ENCODE peak calls at places on chromosomes 5 and 9, in seven cellular contexts. H is cardiac fibroblast; B is heart left ventricle; P is neural progenitor cell; M is testis; X is fibroblast of lung; G is CD8-positive, alpha-beta T cell. Q is an unnamed sample.

GRCh38 chr9:118686940-118687339 is 682.3 kb downstream of the BRINP1 start:
- DNase-seq in H (no peak), X (no peak), G (no peak), B (no peak), M (no peak), P (no peak), Q (no peak)

GRCh38 chr5:157354825-157355224 is 88.9 kb downstream of the CYFIP2 start:
- DNase-seq in X (no peak), H (no peak), M (no peak), B (no peak), P (peak), G (no peak), Q (no peak)

GRCh38 chr5:57332350-57332749 is 150.3 kb downstream of the ACTBL2 start:
- DNase-seq in H (no peak), X (peak), B (no peak), P (no peak), G (no peak), M (no peak), Q (no peak)

GRCh38 chr5:78659714-78660113 is 11.1 kb upstream of the LHFPL2 start:
- DNase-seq in H (no peak), G (no peak), B (no peak), P (no peak), M (no peak), X (peak), Q (no peak)

GRCh38 chr5:103397996-103398581 is 139.5 kb downstream of the MACIR start:
- DNase-seq in G (no peak), P (no peak), B (no peak), H (no peak), M (no peak), X (no peak), Q (no peak)

GRCh38 chr5:56269216-56269927 is 36.2 kb upstream of the ANKRD55 start:
- DNase-seq in P (peak), M (peak), B (no peak), G (no peak), X (peak), H (peak), Q (no peak)

GRCh38 chr5:32163053-32163452 is 11.1 kb downstream of the GOLPH3 start:
- DNase-seq in P (no peak), M (no peak), X (no peak), B (no peak), H (no peak), G (no peak), Q (no peak)

GRCh38 chr5:171667341-171668096 is 118.1 kb upstream of the SMIM23 start:
- DNase-seq in H (peak), B (peak), M (peak), G (no peak), X (peak), P (peak), Q (no peak)

GRCh38 chr9:3478549-3478953 is 47.2 kb downstream of the RFX3 start:
- DNase-seq in H (peak), P (no peak), X (no peak), M (no peak), B (no peak), G (no peak), Q (no peak)

GRCh38 chr5:166370928-166371690 is 1920.3 kb upstream of the WWC1 start:
- DNase-seq in G (no peak), M (no peak), B (no peak), X (peak), H (peak), P (no peak), Q (no peak)

DNA sequence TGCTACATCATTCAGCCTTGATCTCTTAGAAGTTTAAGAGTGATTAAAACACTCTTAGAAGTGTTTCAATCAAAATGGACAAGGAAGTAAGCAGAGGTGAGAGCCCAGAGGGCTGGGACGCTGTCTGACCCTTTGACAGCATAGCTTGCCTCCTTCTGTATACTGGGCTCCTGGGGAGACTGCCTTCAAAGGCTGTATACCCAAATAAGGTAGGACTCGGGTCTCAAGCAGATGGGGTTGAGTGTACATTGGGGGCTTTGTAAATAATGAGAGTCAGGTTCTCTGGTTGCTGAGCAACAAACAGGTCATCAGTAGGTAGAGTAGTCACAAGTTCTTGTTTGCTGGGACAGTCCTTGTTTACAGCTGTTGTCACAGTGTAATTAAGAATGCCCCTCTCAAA is 97.1 kb downstream of the PJA2 start:
- DNase-seq in H (no peak), M (no peak), G (no peak), B (no peak), X (no peak), P (no peak), Q (no peak)
- H3K4me3 ChIP-seq in H (no peak), M (no peak), G (no peak), B (no peak), X (no peak), P (no peak), Q (no peak)

GRCh38 chr9:2242778-2243395 is 227.7 kb downstream of the SMARCA2 start:
- DNase-seq in B (no peak), X (no peak), P (peak), M (no peak), G (no peak), H (peak), Q (no peak)
- H3K4me3 ChIP-seq in B (peak), X (peak), P (peak), M (peak), G (no peak), H (peak), Q (peak)

DNA sequence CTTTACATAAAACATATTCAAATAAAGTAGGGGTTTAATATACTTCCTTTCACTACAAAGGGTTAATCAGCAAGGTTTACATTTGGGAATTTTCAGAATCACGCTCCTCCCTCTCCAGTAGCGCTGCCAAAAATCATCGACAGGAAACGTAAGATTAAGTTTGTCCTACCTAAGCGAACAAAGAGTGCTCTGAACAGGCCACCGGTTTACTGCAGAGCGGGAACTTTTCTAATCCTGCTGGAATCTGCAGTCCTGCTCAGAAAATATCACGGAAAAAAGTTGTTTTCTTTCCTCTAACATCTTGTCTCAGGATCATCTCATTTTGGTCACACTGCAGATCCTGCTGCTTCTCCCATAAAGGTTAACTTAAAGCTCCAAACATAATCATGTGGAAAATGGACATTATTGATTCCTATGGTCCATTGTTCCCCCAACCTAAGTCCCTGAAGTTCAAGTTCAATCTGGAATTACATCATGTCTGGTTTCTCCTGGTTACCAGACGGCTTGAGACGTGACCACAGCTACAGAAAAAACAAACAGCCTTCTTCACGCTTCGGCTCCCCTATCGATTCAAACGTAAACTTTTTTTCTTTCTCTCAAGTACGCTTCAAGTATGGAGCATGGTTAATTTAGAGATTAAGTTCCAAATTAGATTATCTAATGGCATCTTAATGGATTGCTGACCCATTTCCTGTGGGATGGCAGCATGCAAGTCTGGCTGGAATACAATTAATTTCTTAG is 217.6 kb downstream of the NFIB start:
- DNase-seq in B (peak), G (no peak), H (peak), P (peak), X (peak), M (no peak), Q (no peak)
- H3K4me3 ChIP-seq in B (peak), G (no peak), H (no peak), P (no peak), X (peak), M (no peak), Q (peak)

DNA sequence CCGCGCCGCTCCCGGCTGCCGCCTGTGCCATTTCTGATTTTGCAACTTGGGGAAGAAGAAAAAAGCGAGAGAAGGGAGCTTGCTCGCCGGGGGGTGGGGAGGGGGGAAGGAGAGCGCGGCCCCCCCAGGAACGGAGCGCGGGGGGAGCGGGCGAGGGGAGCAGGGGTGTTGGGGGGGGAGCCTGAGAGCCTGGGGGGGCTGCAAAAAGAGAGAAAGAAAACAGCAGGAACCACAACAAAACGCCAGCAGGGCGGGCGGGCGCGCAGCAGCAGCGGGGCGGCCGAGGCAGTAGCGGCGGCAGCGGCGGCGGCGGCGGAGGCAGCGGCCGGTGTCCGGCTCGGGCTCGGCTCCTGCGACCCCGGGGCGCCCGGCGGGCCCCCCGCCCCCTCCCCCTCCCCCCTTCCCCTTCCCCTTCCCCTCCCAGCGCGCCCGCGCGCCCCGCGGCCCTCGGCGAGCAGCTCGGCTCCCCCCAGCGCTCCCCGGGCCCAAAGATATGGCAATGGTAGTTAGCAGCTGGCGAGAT is 1.6 kb downstream of the NR2F1 start:
- DNase-seq in X (no peak), G (no peak), H (no peak), M (no peak), P (peak), B (no peak), Q (no peak)
- H3K4me3 ChIP-seq in X (peak), G (no peak), H (peak), M (peak), P (peak), B (peak), Q (peak)

DNA sequence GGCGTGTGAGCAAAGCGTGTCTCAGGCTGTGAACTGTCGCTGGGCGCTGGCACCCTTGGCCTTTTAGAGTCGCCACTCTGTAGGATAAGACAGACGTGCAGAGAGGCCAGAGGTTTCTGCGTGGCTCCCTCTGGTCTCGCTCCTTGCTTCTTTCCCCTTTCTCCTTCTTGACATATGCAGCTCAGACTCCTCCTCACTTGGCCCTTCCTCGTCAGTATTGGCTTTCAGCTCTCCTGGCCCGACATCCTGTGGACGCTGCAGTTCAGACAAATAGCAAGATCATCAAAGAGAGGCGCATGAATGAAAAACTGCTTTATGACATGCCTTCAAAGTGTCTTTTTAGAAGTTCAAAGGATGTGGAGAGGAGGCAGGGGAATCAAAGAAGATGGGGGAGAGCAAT is 116.8 kb upstream of the SPRY4 start:
- DNase-seq in G (no peak), X (peak), P (no peak), H (peak), M (peak), B (peak), Q (no peak)
- H3K4me3 ChIP-seq in G (no peak), X (no peak), P (no peak), H (no peak), M (no peak), B (no peak), Q (no peak)

DNA sequence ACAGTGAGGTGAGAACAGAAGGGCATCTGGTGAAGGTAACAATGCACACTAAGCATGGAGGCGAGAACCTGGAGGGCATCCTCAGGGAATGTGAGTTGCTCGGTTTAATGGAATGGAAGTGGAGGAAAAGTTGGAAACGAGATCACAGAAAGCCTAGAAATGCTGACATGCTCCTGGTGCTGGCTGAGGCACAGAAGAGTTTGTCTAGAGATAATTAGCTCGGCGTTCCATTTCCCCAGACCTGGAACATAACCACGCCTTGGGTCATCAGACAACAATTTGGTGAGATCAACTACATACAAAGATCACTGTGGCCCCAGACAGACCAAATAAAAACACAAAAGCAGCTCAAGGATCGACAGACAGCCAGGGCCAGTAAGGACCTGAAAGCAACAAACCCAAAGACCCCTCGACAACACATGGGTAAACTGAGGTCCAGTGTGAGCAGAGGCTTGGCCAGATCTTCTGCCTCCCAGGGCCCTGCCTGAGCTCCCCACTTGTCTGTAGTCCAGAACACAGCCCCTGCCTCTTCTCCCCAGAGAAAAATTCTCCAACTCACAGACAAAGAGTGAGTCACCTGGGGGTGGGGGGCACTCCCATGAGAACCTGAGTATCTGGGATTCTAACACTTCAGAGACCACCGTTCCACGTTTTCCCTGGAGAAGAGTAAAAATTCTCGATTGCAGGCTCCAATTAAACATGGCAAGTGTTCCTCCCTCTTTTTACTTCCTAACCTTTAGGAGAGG is 52.5 kb downstream of the SHB start:
- DNase-seq in P (no peak), H (peak), B (no peak), X (no peak), M (no peak), G (no peak), Q (no peak)
- H3K4me3 ChIP-seq in P (no peak), H (no peak), B (no peak), X (no peak), M (no peak), G (no peak), Q (peak)

DNA sequence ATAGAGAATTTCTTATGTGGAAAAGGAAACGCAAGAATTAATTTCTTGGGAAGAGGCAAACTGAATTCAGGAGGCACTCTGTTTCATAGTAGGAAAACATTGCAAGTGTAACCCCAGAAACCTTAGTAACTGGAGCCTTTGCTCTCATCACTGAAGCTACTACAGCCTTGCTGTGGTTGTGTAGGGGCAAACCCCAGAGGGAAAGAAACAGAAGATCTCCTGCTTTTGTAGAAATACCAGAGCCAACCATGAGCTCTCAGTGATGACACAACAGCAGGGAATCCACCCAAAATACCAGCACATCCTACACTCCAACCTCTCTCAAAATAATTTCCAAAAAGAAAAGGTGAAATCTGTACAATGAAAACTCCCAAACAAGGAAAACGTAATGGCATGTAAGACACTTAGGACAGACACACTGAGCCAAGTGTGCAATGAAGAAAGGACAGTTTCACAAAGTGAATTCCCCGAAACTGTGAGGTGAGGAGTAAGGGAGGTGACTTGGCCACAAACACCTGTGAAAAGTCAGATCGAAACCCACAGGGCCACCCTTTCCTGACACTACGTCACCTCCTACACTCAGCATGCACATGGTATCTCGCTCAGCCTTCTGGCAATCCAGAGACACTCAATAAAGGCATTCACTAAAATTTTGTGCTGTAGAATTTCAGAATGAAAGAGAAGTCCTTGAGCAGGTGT is 8.5 kb upstream of the ACSL6 start:
- DNase-seq in P (no peak), G (peak), M (peak), H (no peak), B (no peak), X (no peak), Q (no peak)
- H3K4me3 ChIP-seq in P (no peak), G (no peak), M (no peak), H (no peak), B (no peak), X (no peak), Q (no peak)

GRCh38 chr9:40935336-40935735 is 193.1 kb downstream of the FOXD4L6 start:
- DNase-seq in B (no peak), X (no peak), P (no peak), H (no peak), G (no peak), M (no peak), Q (no peak)
- H3K4me3 ChIP-seq in B (no peak), X (no peak), P (no peak), H (no peak), G (no peak), M (no peak), Q (no peak)

GRCh38 chr9:14286121-14286520 is 27.8 kb downstream of the NFIB start:
- DNase-seq in M (no peak), P (no peak), H (no peak), X (no peak), B (no peak), G (no peak), Q (no peak)
- H3K4me3 ChIP-seq in M (no peak), P (no peak), H (no peak), X (no peak), B (no peak), G (no peak), Q (no peak)

GRCh38 chr5:72818866-72819534 is 2.5 kb downstream of the TNPO1 start:
- DNase-seq in M (peak), B (peak), X (peak), H (peak), P (peak), G (peak), Q (no peak)
- H3K4me3 ChIP-seq in M (no peak), B (no peak), X (peak), H (peak), P (peak), G (no peak), Q (peak)